ENCODE peak calls at places on chromosomes 5 and 9, in six cellular contexts. B is activated CD8-positive, alpha-beta T cell treated with anti-CD3 and anti-CD28 coated beads for 36 hours; C is AG04450; N is tibial nerve; F is bronchial epithelial cell; K is lung. M is an unnamed sample.

GRCh38 chr5:125176005-125176390 is 429.6 kb upstream of the ZNF608 start:
- DNase-seq in B (no peak), N (no peak), C (no peak), K (no peak), F (peak), M (no peak)

GRCh38 chr5:161676109-161676508 is 9.4 kb upstream of the GABRA6 start:
- DNase-seq in F (peak), K (no peak), N (no peak), C (no peak), B (no peak), M (no peak)

GRCh38 chr5:92353107-92354030 is 970.3 kb upstream of the ARRDC3 start:
- DNase-seq in B (no peak), C (no peak), N (no peak), F (no peak), K (no peak), M (no peak)

GRCh38 chr9:71665247-71665646 is 103.1 kb downstream of the CEMIP2 start:
- DNase-seq in B (no peak), C (no peak), N (no peak), K (no peak), F (peak), M (no peak)

GRCh38 chr5:173163219-173163618 is 18.9 kb downstream of the BNIP1 start:
- DNase-seq in F (no peak), K (no peak), C (no peak), B (no peak), N (no peak), M (no peak)

GRCh38 chr9:129194222-129194621 is 16.2 kb upstream of the IER5L start:
- DNase-seq in C (no peak), N (no peak), F (no peak), B (no peak), K (no peak), M (no peak)

GRCh38 chr5:61582421-61582820 is 250.4 kb downstream of the ZSWIM6 start:
- DNase-seq in N (no peak), K (no peak), F (no peak), B (no peak), C (no peak), M (no peak)

GRCh38 chr5:138709216-138709615 is 44.0 kb upstream of the CTNNA1 start:
- DNase-seq in F (no peak), C (no peak), K (no peak), B (no peak), N (no peak), M (no peak)

GRCh38 chr5:56279291-56279690 is 46.2 kb upstream of the ANKRD55 start:
- DNase-seq in F (no peak), N (no peak), C (no peak), B (no peak), K (no peak), M (no peak)

GRCh38 chr9:37410354-37410861 is 12.1 kb upstream of the GRHPR start:
- DNase-seq in F (no peak), N (no peak), K (no peak), C (no peak), B (no peak), M (no peak)

GRCh38 chr9:129809346-129809745 is 6.4 kb downstream of the TOR1B start:
- DNase-seq in F (no peak), B (no peak), C (no peak), N (no peak), K (no peak), M (no peak)

GRCh38 chr9:70137577-70137976 is 93.9 kb downstream of the MAMDC2 start:
- DNase-seq in F (no peak), K (no peak), B (no peak), C (no peak), N (no peak), M (no peak)

GRCh38 chr9:135804588-135805421 is 102.5 kb downstream of the CAMSAP1 start:
- DNase-seq in N (no peak), F (no peak), C (no peak), B (no peak), K (no peak), M (no peak)

GRCh38 chr9:87665516-87665915 is 60.4 kb upstream of the CTSL start:
- DNase-seq in C (no peak), F (no peak), K (no peak), N (no peak), B (no peak), M (no peak)

GRCh38 chr5:137344723-137345322 is 154.3 kb downstream of the SPOCK1 start:
- DNase-seq in C (peak), B (peak), N (peak), F (peak), K (no peak), M (peak)

GRCh38 chr5:87924451-87924850 is 344.2 kb downstream of the TMEM161B start:
- DNase-seq in C (no peak), B (no peak), K (no peak), N (no peak), F (peak), M (no peak)

GRCh38 chr9:126399251-126399650 is 72.6 kb downstream of the MVB12B start:
- DNase-seq in K (no peak), B (no peak), C (no peak), F (no peak), N (no peak), M (no peak)

GRCh38 chr5:83026930-83027687 is 50.1 kb downstream of the TMEM167A start:
- DNase-seq in B (no peak), C (no peak), N (no peak), K (no peak), F (no peak), M (no peak)

GRCh38 chr5:181223729-181224389 is 778 bp downstream of the TRIM41 start:
- DNase-seq in F (no peak), N (no peak), B (peak), C (no peak), K (no peak), M (peak)

GRCh38 chr5:147892696-147893296 is 13.5 kb downstream of the C5orf46 start:
- DNase-seq in B (no peak), K (peak), C (no peak), F (peak), N (no peak), M (no peak)

GRCh38 chr5:80318212-80318611 is 1.6 kb upstream of the SPZ1 start:
- DNase-seq in N (no peak), K (no peak), F (no peak), B (no peak), C (no peak), M (peak)

GRCh38 chr9:70534058-70534457 is 119.6 kb upstream of the KLF9 start:
- DNase-seq in C (no peak), B (no peak), K (no peak), F (peak), N (no peak), M (no peak)

GRCh38 chr5:123907349-123907748 is 395.4 kb downstream of the CSNK1G3 start:
- DNase-seq in K (no peak), N (no peak), C (no peak), F (no peak), B (no peak), M (no peak)

GRCh38 chr5:136905571-136905970 is 540.2 kb upstream of the TRPC7 start:
- DNase-seq in N (no peak), F (peak), K (no peak), B (no peak), C (no peak), M (no peak)

GRCh38 chr9:136629879-136630661 is 32.6 kb upstream of the EGFL7 start:
- DNase-seq in F (no peak), N (no peak), C (no peak), B (peak), K (peak), M (peak)

GRCh38 chr5:102654559-102655354 is 100.3 kb upstream of the PAM start:
- DNase-seq in K (no peak), F (no peak), B (no peak), N (no peak), C (no peak), M (no peak)

GRCh38 chr9:92968081-92968480 is 20.8 kb downstream of the FGD3 start:
- DNase-seq in K (no peak), F (no peak), B (peak), C (no peak), N (no peak), M (no peak)

GRCh38 chr5:120304653-120305052 is 159.4 kb upstream of the PRR16 start:
- DNase-seq in C (no peak), B (no peak), N (no peak), F (peak), K (no peak), M (no peak)

GRCh38 chr5:97929383-97929782 is 746.3 kb upstream of the RIOK2 start:
- DNase-seq in F (peak), N (no peak), K (no peak), C (peak), B (no peak), M (no peak)

GRCh38 chr5:133052317-133053175 is 733 bp downstream of the HSPA4 start:
- DNase-seq in B (peak), C (no peak), K (peak), F (peak), N (no peak), M (peak)

GRCh38 chr9:22244141-22245011 is 202.2 kb upstream of the DMRTA1 start:
- DNase-seq in F (peak), B (peak), K (no peak), N (no peak), C (no peak), M (peak)

GRCh38 chr5:171407234-171407633 is 12.2 kb upstream of the FGF18 start:
- DNase-seq in F (no peak), K (no peak), N (no peak), B (no peak), C (no peak), M (no peak)

GRCh38 chr5:172608773-172609172 is 32.3 kb upstream of the NEURL1B start:
- DNase-seq in B (no peak), N (no peak), K (no peak), F (no peak), C (no peak), M (no peak)

GRCh38 chr9:33921967-33922895 is 105.3 kb downstream of the UBE2R2 start:
- DNase-seq in B (peak), C (no peak), N (no peak), F (peak), K (no peak), M (peak)

GRCh38 chr9:109907400-109907799 is 127.4 kb downstream of the PALM2AKAP2 start:
- DNase-seq in K (no peak), F (no peak), C (no peak), B (no peak), N (no peak), M (no peak)

GRCh38 chr5:52838306-52839015 is 50.7 kb downstream of the ITGA1 start:
- DNase-seq in K (no peak), F (peak), C (no peak), B (no peak), N (no peak), M (no peak)

GRCh38 chr9:132589148-132590036 is 7.0 kb downstream of the BARHL1 start:
- DNase-seq in F (no peak), B (no peak), K (no peak), C (no peak), N (no peak), M (peak)

GRCh38 chr9:95509851-95510529 is 6.8 kb downstream of the PTCH1 start:
- DNase-seq in B (peak), F (peak), N (no peak), C (no peak), K (no peak), M (peak)

GRCh38 chr5:180070726-180071417 is 687 bp downstream of the RNF130 start:
- DNase-seq in B (peak), C (no peak), K (peak), N (no peak), F (peak), M (no peak)

GRCh38 chr9:138067594-138068367 is 190.2 kb downstream of the CACNA1B start:
- DNase-seq in B (no peak), C (no peak), K (no peak), N (no peak), F (no peak), M (no peak)

GRCh38 chr9:138065287-138065686 is 187.7 kb downstream of the CACNA1B start:
- DNase-seq in K (no peak), N (no peak), B (no peak), F (no peak), C (no peak), M (no peak)

GRCh38 chr9:138064547-138064946 is 187.0 kb downstream of the CACNA1B start:
- DNase-seq in N (no peak), C (no peak), B (no peak), F (no peak), K (no peak), M (no peak)

GRCh38 chr9:138063785-138064184 is 186.2 kb downstream of the CACNA1B start:
- DNase-seq in C (no peak), B (no peak), F (no peak), K (no peak), N (no peak), M (no peak)

GRCh38 chr9:138066049-138066448 is 188.5 kb downstream of the CACNA1B start:
- DNase-seq in B (no peak), K (no peak), N (no peak), C (no peak), F (no peak), M (no peak)
- TF ChIP-seq CTCF in B (no peak), K (no peak), N (no peak), C (no peak), F (no peak), M (peak)

GRCh38 chr5:75667586-75667985 is 49.7 kb downstream of the POC5 start:
- DNase-seq in C (no peak), K (no peak), F (no peak), B (no peak), N (no peak), M (no peak)
- TF ChIP-seq CTCF in C (no peak), K (no peak), F (peak), B (no peak), N (no peak), M (no peak)

GRCh38 chr9:116207371-116208111 is 54.0 kb downstream of the PAPPA start:
- DNase-seq in B (no peak), N (no peak), F (no peak), C (no peak), K (no peak), M (no peak)
- TF ChIP-seq CTCF in B (no peak), N (no peak), F (no peak), C (no peak), K (no peak), M (no peak)

DNA sequence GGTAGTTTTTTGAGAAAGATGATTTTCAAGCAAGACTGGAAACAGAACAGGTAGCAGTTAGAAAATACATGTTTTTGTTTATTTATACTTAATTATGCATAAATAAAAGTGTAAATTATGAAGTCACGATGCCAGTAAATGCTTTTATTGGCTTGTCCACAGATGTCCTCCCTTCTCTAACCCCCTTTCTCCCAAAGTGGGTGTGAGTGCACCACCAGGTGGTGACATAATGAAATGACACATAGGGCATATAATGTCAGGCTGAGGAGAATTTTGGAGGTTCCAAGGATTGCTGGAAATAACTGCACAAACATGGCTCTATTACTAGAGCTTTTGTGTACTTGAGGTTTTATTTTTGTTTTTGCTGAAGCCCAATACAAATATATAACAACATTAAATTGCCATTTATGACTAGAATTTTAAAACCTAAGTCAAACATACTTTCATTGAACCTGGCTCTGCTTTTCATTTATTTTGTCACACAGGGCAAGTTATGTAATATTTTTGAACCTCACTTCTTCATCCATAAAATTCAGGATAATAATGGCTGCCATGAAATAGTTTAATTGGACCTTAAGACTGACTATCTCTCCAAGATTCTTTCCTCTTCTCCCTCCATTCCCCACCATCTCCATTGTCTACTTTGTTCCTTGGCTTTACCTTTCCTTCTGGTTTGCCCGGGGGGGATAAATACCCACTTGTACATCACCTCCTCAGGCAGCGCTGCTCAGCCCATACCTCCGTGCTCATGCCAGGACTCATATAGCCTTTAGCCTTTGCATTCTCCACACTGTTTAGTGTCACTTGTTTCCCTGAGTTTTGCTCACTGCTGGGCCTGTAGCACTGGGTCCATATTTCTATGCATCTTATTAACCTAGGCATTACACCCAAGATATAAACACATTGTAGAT is 168.8 kb downstream of the PDE4D start:
- DNase-seq in F (peak), B (peak), N (no peak), K (peak), C (peak), M (peak)
- TF ChIP-seq CTCF in F (peak), B (peak), N (peak), K (peak), C (peak), M (peak)

GRCh38 chr9:88747768-88748167 is 212.8 kb downstream of the NXNL2 start:
- DNase-seq in C (no peak), N (peak), F (peak), K (no peak), B (no peak), M (no peak)
- TF ChIP-seq CTCF in C (no peak), N (no peak), F (no peak), K (no peak), B (no peak), M (no peak)

GRCh38 chr5:178464431-178465048 is 125.7 kb downstream of the COL23A1 start:
- DNase-seq in C (no peak), N (no peak), B (no peak), F (no peak), K (no peak), M (no peak)
- TF ChIP-seq CTCF in C (no peak), N (no peak), B (no peak), F (no peak), K (no peak), M (no peak)

GRCh38 chr5:78056901-78057514 is 237.5 kb downstream of the AP3B1 start:
- DNase-seq in C (no peak), B (no peak), F (no peak), N (no peak), K (no peak), M (no peak)
- TF ChIP-seq CTCF in C (peak), B (no peak), F (no peak), N (no peak), K (no peak), M (peak)

GRCh38 chr5:152527358-152528048 is 122.4 kb upstream of the NMUR2 start:
- DNase-seq in F (no peak), B (no peak), N (no peak), C (no peak), K (no peak), M (no peak)

GRCh38 chr5:152529456-152529855 is 124.4 kb upstream of the NMUR2 start:
- DNase-seq in B (no peak), C (no peak), N (no peak), F (no peak), K (no peak), M (no peak)

GRCh38 chr5:152532714-152533113 is 127.6 kb upstream of the NMUR2 start:
- DNase-seq in N (no peak), B (no peak), K (no peak), F (peak), C (no peak), M (peak)
- TF ChIP-seq CTCF in N (peak), B (peak), K (peak), F (peak), C (peak), M (peak)

DNA sequence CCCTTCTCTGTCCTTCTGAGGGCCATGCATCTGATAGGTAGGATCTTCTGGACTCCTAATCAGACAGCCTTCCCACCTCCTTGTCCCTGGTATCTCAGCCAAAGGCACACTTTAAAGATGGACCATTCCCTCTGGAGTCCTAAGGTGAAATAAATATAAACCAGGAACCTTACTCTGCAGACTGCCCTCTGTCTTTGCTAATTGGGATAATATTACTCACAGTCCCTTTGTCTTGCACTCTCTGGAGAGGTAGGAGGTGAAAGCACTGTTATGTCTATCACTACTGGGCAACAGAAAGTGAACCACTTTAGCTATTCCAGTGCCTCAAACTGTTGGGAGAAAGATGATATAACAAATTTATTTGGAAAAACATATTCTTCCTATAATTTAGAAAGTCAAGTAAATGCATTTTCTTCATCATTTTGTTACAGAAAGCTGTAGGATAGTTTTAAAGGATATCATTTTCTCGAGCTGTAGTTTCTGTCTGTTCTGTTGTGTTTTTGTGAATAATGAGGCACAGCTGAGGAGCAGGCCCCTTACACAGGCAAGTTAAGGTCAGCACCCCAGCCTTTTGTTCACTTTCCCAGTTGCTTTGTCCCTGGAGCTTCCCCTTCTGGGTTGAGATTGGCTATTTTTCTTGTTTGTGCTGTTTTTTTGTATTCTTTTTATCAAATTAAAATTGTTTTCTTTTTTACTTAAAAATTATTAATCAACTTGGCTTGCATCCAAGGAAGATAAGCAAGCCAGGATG is 213.6 kb upstream of the ACTBL2 start:
- DNase-seq in C (no peak), N (no peak), K (no peak), F (no peak), B (no peak), M (no peak)
- TF ChIP-seq CTCF in C (no peak), N (no peak), K (no peak), F (peak), B (no peak), M (no peak)

M was measured in nephron progenitor cell.